ENCODE peak calls at places on chromosome 14, in seven cellular contexts. J is aorta, H is transverse colon, Y is mucosa of descending colon, K is heart left ventricle, V is K562, O is cardiac muscle cell. W is an unnamed sample. For H3K36me3 and H3K9me3, the result is how much of the 10 kb centered on the place peaks cover.

GRCh38 chr14:101885254-101885576 is 79.2 kb upstream of the DYNC1H1 start:
- DNase-seq in Y (no peak), V (no peak), O (no peak), J (no peak), H (no peak), K (no peak), W (no peak)

GRCh38 chr14:35404496-35405303 is at the start of gene NFKBIA:
- DNase-seq in H (peak), K (peak), Y (peak), J (peak), O (peak), V (peak), W (peak)

GRCh38 chr14:104206281-104206904 is 68.0 kb downstream of the KIF26A start:
- DNase-seq in J (no peak), K (no peak), V (no peak), H (peak), O (peak), Y (peak), W (no peak)

GRCh38 chr14:29741909-29742401 is 185.7 kb downstream of the PRKD1 start:
- DNase-seq in J (no peak), O (no peak), K (peak), Y (no peak), H (no peak), V (no peak), W (no peak)

GRCh38 chr14:68979722-68980552 is 835 bp upstream of the ACTN1 start:
- DNase-seq in Y (peak), H (peak), K (peak), O (peak), V (peak), J (peak), W (no peak)

GRCh38 chr14:91382712-91383111 is 34.9 kb downstream of the CCDC88C start:
- DNase-seq in K (no peak), Y (no peak), H (no peak), J (no peak), O (no peak), V (no peak), W (no peak)

GRCh38 chr14:71423481-71423880 is 508.7 kb upstream of the RGS6 start:
- DNase-seq in V (no peak), K (no peak), Y (no peak), H (no peak), J (no peak), O (no peak), W (no peak)

GRCh38 chr14:62428429-62429203 is 616.6 kb downstream of the KCNH5 start:
- DNase-seq in H (no peak), Y (no peak), V (no peak), J (no peak), K (no peak), O (no peak), W (no peak)

GRCh38 chr14:74804219-74804825 is 41.2 kb downstream of the YLPM1 start:
- DNase-seq in J (no peak), V (peak), K (no peak), O (peak), Y (no peak), H (peak), W (peak)

GRCh38 chr14:93269341-93270068 is 62.4 kb downstream of the UBR7 start:
- DNase-seq in H (no peak), K (no peak), J (no peak), V (peak), Y (no peak), O (no peak), W (no peak)

GRCh38 chr14:68552075-68552474 is 240.8 kb downstream of the ZFP36L1 start:
- DNase-seq in K (no peak), H (no peak), O (no peak), J (no peak), Y (no peak), V (no peak), W (no peak)

DNA sequence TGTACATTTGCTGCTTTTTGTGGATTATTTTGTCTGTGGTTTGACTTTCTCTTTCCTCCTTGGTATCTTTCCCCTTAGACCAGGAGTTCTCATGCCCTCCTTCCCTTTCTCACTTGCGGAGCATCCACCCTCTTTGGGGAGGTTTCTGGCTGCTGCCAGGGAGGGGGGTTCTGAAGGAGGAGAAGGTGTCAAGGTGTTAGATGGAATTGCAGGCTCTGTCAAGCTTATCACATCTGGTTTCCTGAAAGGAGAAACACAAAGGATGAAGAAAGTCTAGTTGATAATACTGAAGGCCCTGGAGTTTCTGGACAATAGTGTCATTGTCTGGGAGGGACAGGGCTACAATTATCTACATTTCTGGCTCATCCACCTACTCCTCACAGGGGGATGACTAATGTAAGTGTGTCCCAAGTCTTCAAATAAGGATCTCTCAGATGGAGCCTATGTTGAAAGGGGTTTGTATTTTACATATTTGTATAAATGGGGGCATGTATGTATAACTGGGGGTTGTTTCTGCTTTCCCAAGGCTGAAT is 217.3 kb upstream of the CCDC196 start:
- DNase-seq in Y (no peak), K (no peak), V (no peak), H (no peak), O (no peak), J (no peak), W (no peak)
- H3K36me3 ChIP-seq in Y (under half), K (under half), V (under half), H (under half), O (under half), J (under half), W (under half)

GRCh38 chr14:80136358-80136757 is 74.9 kb downstream of the DIO2 start:
- DNase-seq in H (no peak), J (no peak), Y (no peak), K (no peak), V (no peak), O (no peak), W (peak)
- H3K4me3 ChIP-seq in H (no peak), J (no peak), Y (no peak), K (no peak), V (no peak), O (no peak), W (no peak)

GRCh38 chr14:106788534-106788933 is 1262.2 kb downstream of the TMEM121 start:
- DNase-seq in O (no peak), Y (no peak), V (no peak), K (no peak), J (no peak), H (no peak), W (no peak)
- H3K9me3 ChIP-seq in O (under half), Y (under half), V (under half), K (under half), J (under half), H (under half), W (under half)

GRCh38 chr14:102907980-102908730 is 14.3 kb upstream of the AMN start:
- DNase-seq in J (peak), K (no peak), Y (no peak), V (no peak), O (no peak), H (no peak), W (no peak)

GRCh38 chr14:102910442-102910841 is 12.0 kb upstream of the AMN start:
- DNase-seq in K (no peak), Y (peak), O (no peak), V (no peak), H (no peak), J (peak), W (no peak)

GRCh38 chr14:102909911-102910310 is 12.6 kb upstream of the AMN start:
- DNase-seq in O (no peak), H (no peak), V (no peak), K (no peak), Y (peak), J (peak), W (no peak)

GRCh38 chr14:102909462-102909861 is 13.0 kb upstream of the AMN start:
- DNase-seq in K (no peak), Y (peak), V (no peak), J (no peak), O (no peak), H (no peak), W (no peak)

GRCh38 chr14:102908766-102909455 is 13.6 kb upstream of the AMN start:
- DNase-seq in J (peak), Y (no peak), H (no peak), K (no peak), O (no peak), V (no peak), W (no peak)
- H3K36me3 ChIP-seq in J (under half), Y (under half), H (under half), K (under half), O (under half), V (under half), W (under half)

W was measured in CD4-positive, CD25-positive, alpha-beta regulatory T cell.